ENCODE peak calls at places on chromosomes 3 and 15, in seven cellular contexts. N is Calu3; Z is activated T-helper 1 cell treated with Interleukin-2 at 50 U/mL for 16 hours; M is GM20000; Y is H4; C is NCI-H524 treated with DMSO at 0.1 percent for 48 hours; K is activated CD4-positive, alpha-beta T cell treated with anti-CD3 and anti-CD28 coated beads, Interleukin-2, amount 10 ng/mL, durations not matched to agents 7 days and 5 days. J is an unnamed sample.

GRCh38 chr15:101469520-101470288 is 19.8 kb downstream of the PCSK6 start:
- DNase-seq in N (no peak), Z (no peak), M (no peak), Y (no peak), C (no peak), K (no peak), J (no peak)

GRCh38 chr3:88298189-88298588 is 148.4 kb downstream of the C3orf38 start:
- DNase-seq in N (peak; percentile 48), Z (no peak), M (no peak), Y (no peak), C (no peak), K (no peak), J (no peak)

GRCh38 chr15:31279221-31280036 is 47.2 kb upstream of the KLF13 start:
- DNase-seq in N (no peak), Z (no peak), M (no peak), Y (no peak), C (no peak), K (peak; percentile 3), J (no peak)

GRCh38 chr3:46948830-46949671 is 27.5 kb downstream of the CCDC12 start:
- DNase-seq in N (peak; percentile 46), Z (no peak), M (peak; percentile 56), Y (no peak), C (no peak), K (no peak), J (no peak)

GRCh38 chr3:56005196-56005805 is 463.0 kb downstream of the ERC2 start:
- DNase-seq in N (no peak), Z (no peak), M (no peak), Y (peak; percentile 79), C (no peak), K (no peak), J (no peak)

GRCh38 chr3:177362646-177363045 is 165.4 kb upstream of the TBL1XR1 start:
- DNase-seq in N (no peak), Z (no peak), M (no peak), Y (no peak), C (peak; percentile 13), K (no peak), J (no peak)

GRCh38 chr3:122926322-122926721 is 101.2 kb downstream of the SEMA5B start:
- DNase-seq in N (no peak), Z (no peak), M (no peak), Y (no peak), C (no peak), K (no peak), J (no peak)

GRCh38 chr3:36792342-36792741 is 28.0 kb upstream of the DCLK3 start:
- DNase-seq in N (peak; percentile 48), Z (no peak), M (peak; percentile 35), Y (no peak), C (peak; percentile 32), K (peak; percentile 16), J (peak; percentile 44)

GRCh38 chr3:184563941-184564684 is 2.5 kb downstream of the EPHB3 start:
- DNase-seq in N (no peak), Z (no peak), M (no peak), Y (no peak), C (no peak), K (no peak), J (no peak)

GRCh38 chr3:189563841-189564563 is 67.2 kb upstream of the TP63 start:
- DNase-seq in N (no peak), Z (no peak), M (peak; percentile 62), Y (peak; percentile 96), C (no peak), K (peak; percentile 40), J (peak; percentile 53)

GRCh38 chr3:113051827-113052226 is 61.0 kb downstream of the GTPBP8 start:
- DNase-seq in N (no peak), Z (no peak), M (no peak), Y (no peak), C (no peak), K (no peak), J (peak; percentile 40)

GRCh38 chr3:8303466-8303865 is 198.2 kb upstream of the LMCD1 start:
- DNase-seq in N (no peak), Z (no peak), M (no peak), Y (no peak), C (no peak), K (no peak), J (peak; percentile 11)

GRCh38 chr3:150419076-150419868 is 11.2 kb downstream of the TSC22D2 start:
- DNase-seq in N (no peak), Z (no peak), M (no peak), Y (no peak), C (no peak), K (no peak), J (no peak)

GRCh38 chr15:31271706-31272557 is 54.7 kb upstream of the KLF13 start:
- DNase-seq in N (no peak), Z (no peak), M (no peak), Y (no peak), C (no peak), K (peak; percentile 4), J (no peak)

GRCh38 chr15:89664951-89665350 is 9.7 kb upstream of the KIF7 start:
- DNase-seq in N (no peak), Z (no peak), M (no peak), Y (no peak), C (no peak), K (no peak), J (peak; percentile 7)

GRCh38 chr3:49378249-49378899 is 20.2 kb upstream of the GPX1 start:
- DNase-seq in N (no peak), Z (no peak), M (no peak), Y (peak; percentile 23), C (no peak), K (no peak), J (peak; percentile 46)

GRCh38 chr3:77467702-77468407 is 428.0 kb downstream of the ROBO2 start:
- DNase-seq in N (peak; percentile 38), Z (no peak), M (no peak), Y (no peak), C (no peak), K (no peak), J (peak; percentile 74)

GRCh38 chr15:71496336-71496955 is 313.9 kb upstream of the NR2E3 start:
- DNase-seq in N (no peak), Z (no peak), M (no peak), Y (no peak), C (no peak), K (no peak), J (peak; percentile 40)

GRCh38 chr15:36294359-36294758 is 285.1 kb upstream of the CDIN1 start:
- DNase-seq in N (no peak), Z (no peak), M (no peak), Y (no peak), C (no peak), K (no peak), J (peak; percentile 6)

GRCh38 chr3:43526956-43527355 is 94.9 kb downstream of the ANO10 start:
- DNase-seq in N (no peak), Z (no peak), M (no peak), Y (no peak), C (no peak), K (no peak), J (no peak)

GRCh38 chr3:37814547-37814946 is 47.1 kb upstream of the CTDSPL start:
- DNase-seq in N (no peak), Z (no peak), M (peak; percentile 22), Y (no peak), C (no peak), K (no peak), J (no peak)

GRCh38 chr15:78316211-78317077 is 17.0 kb upstream of the SKIC8 start:
- DNase-seq in N (no peak), Z (no peak), M (no peak), Y (no peak), C (no peak), K (no peak), J (no peak)

GRCh38 chr3:32325957-32326356 is 65.7 kb upstream of the CMTM7 start:
- DNase-seq in N (no peak), Z (no peak), M (no peak), Y (peak; percentile 7), C (no peak), K (no peak), J (peak; percentile 30)

GRCh38 chr15:33135355-33135781 is 59.1 kb downstream of the FMN1 start:
- DNase-seq in N (no peak), Z (no peak), M (no peak), Y (no peak), C (no peak), K (no peak), J (peak; percentile 58)

GRCh38 chr15:52124270-52124878 is 11.8 kb upstream of the BCL2L10 start:
- DNase-seq in N (no peak), Z (no peak), M (no peak), Y (no peak), C (no peak), K (no peak), J (peak; percentile 62)

GRCh38 chr3:136862611-136862951 is 573 bp downstream of the NCK1 start:
- DNase-seq in N (peak; percentile 73), Z (peak; percentile 23), M (peak; percentile 52), Y (peak; percentile 60), C (peak; percentile 53), K (peak; percentile 42), J (peak; percentile 64)

GRCh38 chr15:63450884-63451225 is 53.5 kb upstream of the USP3 start:
- DNase-seq in N (no peak), Z (no peak), M (no peak), Y (no peak), C (no peak), K (no peak), J (no peak)

GRCh38 chr15:50262533-50262932 is 3.0 kb downstream of the HDC start:
- DNase-seq in N (no peak), Z (no peak), M (peak; percentile 19), Y (no peak), C (no peak), K (peak; percentile 66), J (no peak)

GRCh38 chr3:131840151-131840797 is 194.5 kb downstream of the CPNE4 start:
- DNase-seq in N (no peak), Z (no peak), M (no peak), Y (no peak), C (no peak), K (no peak), J (peak; percentile 66)

GRCh38 chr3:66795365-66795764 is 202.7 kb upstream of the KBTBD8 start:
- DNase-seq in N (no peak), Z (no peak), M (no peak), Y (no peak), C (no peak), K (no peak), J (peak; percentile 84)

GRCh38 chr3:38834110-38834509 is 18.1 kb upstream of the SCN10A start:
- DNase-seq in N (peak; percentile 69), Z (peak; percentile 1), M (no peak), Y (peak; percentile 72), C (no peak), K (peak; percentile 13), J (peak; percentile 92)

GRCh38 chr15:92681141-92681622 is 25.6 kb upstream of the FAM174B start:
- DNase-seq in N (no peak), Z (no peak), M (no peak), Y (peak; percentile 48), C (no peak), K (no peak), J (peak; percentile 46)

GRCh38 chr3:16464499-16465150 is 48.9 kb downstream of the RFTN1 start:
- DNase-seq in N (no peak), Z (no peak), M (no peak), Y (no peak), C (no peak), K (no peak), J (no peak)

J was measured in foreskin fibroblast.